ENCODE peak calls at places on chromosomes 11 and 22, in nine cellular contexts. J, O, L, V, P, Q, M, A and Y are unnamed samples.

GRCh38 chr22:47355776-47356432 is 593.5 kb downstream of the TBC1D22A start:
- DNase-seq in J (no peak), O (no peak), L (no peak), V (no peak), P (no peak), Q (no peak), M (no peak), A (no peak), Y (peak; percentile 30)

GRCh38 chr22:27213766-27214581 is 556.6 kb downstream of the MIAT start:
- DNase-seq in J (no peak), O (no peak), L (no peak), V (no peak), P (no peak), Q (no peak), M (peak; percentile 25), A (peak; percentile 92), Y (no peak)

GRCh38 chr11:15192007-15192556 is 77.4 kb downstream of the INSC start:
- DNase-seq in J (no peak), O (no peak), L (no peak), V (no peak), P (no peak), Q (no peak), M (no peak), A (no peak), Y (no peak)

GRCh38 chr11:14927146-14927545 is 35.1 kb upstream of the CYP2R1 start:
- DNase-seq in J (peak; percentile 55), O (no peak), L (no peak), V (no peak), P (no peak), Q (no peak), M (no peak), A (no peak), Y (no peak)

GRCh38 chr22:26586556-26587325 is 3.2 kb downstream of the TPST2 start:
- DNase-seq in J (no peak), O (no peak), L (no peak), V (no peak), P (no peak), Q (no peak), M (no peak), A (no peak), Y (no peak)

GRCh38 chr11:47552086-47552580 is 799 bp downstream of the CELF1 start:
- DNase-seq in J (peak; percentile 51), O (no peak), L (no peak), V (peak; percentile 72), P (no peak), Q (no peak), M (no peak), A (no peak), Y (no peak)

GRCh38 chr11:12361650-12362049 is 15.7 kb upstream of the PARVA start:
- DNase-seq in J (no peak), O (no peak), L (no peak), V (no peak), P (no peak), Q (no peak), M (no peak), A (no peak), Y (no peak)

GRCh38 chr22:24580276-24580675 is 12.6 kb downstream of the LRRC75B start:
- DNase-seq in J (peak; percentile 88), O (no peak), L (no peak), V (no peak), P (no peak), Q (no peak), M (peak; percentile 66), A (no peak), Y (no peak)

GRCh38 chr11:76206327-76207081 is at the start of gene WNT11:
- DNase-seq in J (peak; percentile 20), O (peak; percentile 88), L (no peak), V (peak; percentile 81), P (peak; percentile 48), Q (peak; percentile 76), M (no peak), A (no peak), Y (no peak)

GRCh38 chr11:129766858-129767604 is 48.6 kb upstream of the TMEM45B start:
- DNase-seq in J (peak; percentile 17), O (no peak), L (no peak), V (no peak), P (no peak), Q (peak; percentile 26), M (no peak), A (no peak), Y (no peak)

GRCh38 chr11:121800240-121800639 is 315.8 kb downstream of the BLID start:
- DNase-seq in J (no peak), O (no peak), L (no peak), V (no peak), P (no peak), Q (no peak), M (no peak), A (no peak), Y (no peak)

GRCh38 chr11:67082071-67082791 is 25.6 kb downstream of the RHOD start:
- DNase-seq in J (no peak), O (peak; percentile 75), L (no peak), V (no peak), P (no peak), Q (no peak), M (no peak), A (no peak), Y (no peak)

GRCh38 chr11:18054511-18055103 is 8.5 kb upstream of the TPH1 start:
- DNase-seq in J (no peak), O (no peak), L (no peak), V (no peak), P (no peak), Q (no peak), M (no peak), A (no peak), Y (no peak)

GRCh38 chr11:47099918-47100315 is 76.8 kb downstream of the ARFGAP2 start:
- DNase-seq in J (no peak), O (no peak), L (no peak), V (no peak), P (no peak), Q (no peak), M (no peak), A (no peak), Y (no peak)

GRCh38 chr11:131372243-131372930 is 2.0 kb downstream of the NTM start:
- DNase-seq in J (no peak), O (no peak), L (no peak), V (no peak), P (no peak), Q (no peak), M (no peak), A (no peak), Y (no peak)

DNA sequence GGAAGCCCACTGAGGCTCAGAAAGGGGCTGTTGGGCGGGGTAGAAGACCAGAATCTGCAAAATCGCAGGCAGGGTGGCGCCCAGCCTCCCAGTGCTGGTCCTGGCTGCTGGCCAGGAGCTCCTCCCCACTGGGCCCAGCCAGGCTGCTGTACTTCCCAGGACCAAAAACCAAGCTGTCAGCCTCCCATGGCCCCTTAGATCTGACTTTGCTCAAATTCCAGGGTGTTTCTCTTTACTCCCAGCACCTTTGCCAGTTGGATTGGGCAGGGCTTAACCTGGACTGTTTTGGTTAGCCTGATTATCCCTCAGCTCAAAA is 44.2 kb upstream of the WEE1 start:
- DNase-seq in J (no peak), O (peak; percentile 53), L (no peak), V (no peak), P (no peak), Q (no peak), M (no peak), A (peak; percentile 74), Y (no peak)
- H3K4me3 ChIP-seq in J (no peak overlapping the region), O (no peak overlapping the region), L (no peak overlapping the region), V (no peak overlapping the region), P (no peak overlapping the region), Q (no peak overlapping the region), M (no peak overlapping the region), A (no peak overlapping the region), Y (no peak overlapping the region)

GRCh38 chr11:65556470-65557279 is 1.5 kb downstream of the LTBP3 start:
- DNase-seq in J (peak; percentile 34), O (no peak), L (no peak), V (no peak), P (no peak), Q (no peak), M (no peak), A (no peak), Y (no peak)
- H3K4me3 ChIP-seq in J (peak overlapping the region; percentile 31), O (peak overlapping the region; percentile 41), L (peak overlapping the region; percentile 54), V (peak overlapping the region; percentile 63), P (no peak overlapping the region), Q (no peak overlapping the region), M (peak overlapping the region; percentile 75), A (peak overlapping the region; percentile 75), Y (peak overlapping the region; percentile 33)

DNA sequence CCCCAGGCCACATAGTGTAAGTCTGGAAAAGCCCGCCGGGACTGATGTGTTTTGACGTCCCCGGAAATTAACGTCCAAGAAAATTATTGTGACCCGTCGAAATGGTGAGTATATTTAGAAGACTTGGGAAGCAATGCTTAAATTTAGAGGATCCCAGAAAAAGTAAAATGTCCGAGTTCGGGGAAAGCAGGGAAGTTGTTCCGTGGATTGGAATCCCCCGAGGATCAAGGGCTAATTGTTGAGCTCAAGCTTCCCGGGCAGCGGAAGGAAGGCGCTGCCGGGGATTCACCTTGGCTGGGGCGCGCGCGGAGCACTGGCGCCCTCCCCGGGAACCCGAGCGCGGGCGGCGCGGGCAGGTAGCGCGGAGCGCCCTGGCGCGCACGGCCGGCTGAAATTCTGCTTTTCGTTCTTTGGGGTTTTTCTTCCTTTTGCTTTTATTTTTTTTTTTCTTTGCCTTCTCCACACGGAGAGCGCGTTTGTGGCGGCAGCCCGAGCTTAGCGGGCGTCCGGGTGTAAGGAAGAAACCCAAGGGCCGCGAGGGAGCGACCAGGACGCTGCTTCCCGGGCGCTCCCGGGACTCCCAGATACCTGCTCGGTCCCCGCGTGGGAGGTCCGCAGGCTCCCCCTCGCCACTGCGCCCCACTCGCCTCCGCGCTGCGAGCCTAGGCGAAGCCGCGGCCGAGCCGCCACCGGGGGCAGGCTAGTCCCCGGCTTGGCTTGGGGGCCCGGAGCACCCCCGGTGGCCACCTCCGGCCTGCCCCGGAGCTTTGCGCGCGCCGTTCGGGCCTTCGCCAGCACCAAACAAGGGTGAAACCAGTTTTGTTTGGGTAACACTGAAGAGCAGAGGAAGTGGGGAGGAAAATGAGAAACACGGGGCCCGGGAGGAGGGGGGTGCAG is 4.7 kb upstream of the IGF2 start:
- DNase-seq in J (peak; percentile 40), O (peak; percentile 33), L (no peak), V (no peak), P (no peak), Q (no peak), M (no peak), A (no peak), Y (no peak)
- H3K4me3 ChIP-seq in J (no peak overlapping the region), O (no peak overlapping the region), L (no peak overlapping the region), V (no peak overlapping the region), P (no peak overlapping the region), Q (no peak overlapping the region), M (no peak overlapping the region), A (no peak overlapping the region), Y (no peak overlapping the region)

DNA sequence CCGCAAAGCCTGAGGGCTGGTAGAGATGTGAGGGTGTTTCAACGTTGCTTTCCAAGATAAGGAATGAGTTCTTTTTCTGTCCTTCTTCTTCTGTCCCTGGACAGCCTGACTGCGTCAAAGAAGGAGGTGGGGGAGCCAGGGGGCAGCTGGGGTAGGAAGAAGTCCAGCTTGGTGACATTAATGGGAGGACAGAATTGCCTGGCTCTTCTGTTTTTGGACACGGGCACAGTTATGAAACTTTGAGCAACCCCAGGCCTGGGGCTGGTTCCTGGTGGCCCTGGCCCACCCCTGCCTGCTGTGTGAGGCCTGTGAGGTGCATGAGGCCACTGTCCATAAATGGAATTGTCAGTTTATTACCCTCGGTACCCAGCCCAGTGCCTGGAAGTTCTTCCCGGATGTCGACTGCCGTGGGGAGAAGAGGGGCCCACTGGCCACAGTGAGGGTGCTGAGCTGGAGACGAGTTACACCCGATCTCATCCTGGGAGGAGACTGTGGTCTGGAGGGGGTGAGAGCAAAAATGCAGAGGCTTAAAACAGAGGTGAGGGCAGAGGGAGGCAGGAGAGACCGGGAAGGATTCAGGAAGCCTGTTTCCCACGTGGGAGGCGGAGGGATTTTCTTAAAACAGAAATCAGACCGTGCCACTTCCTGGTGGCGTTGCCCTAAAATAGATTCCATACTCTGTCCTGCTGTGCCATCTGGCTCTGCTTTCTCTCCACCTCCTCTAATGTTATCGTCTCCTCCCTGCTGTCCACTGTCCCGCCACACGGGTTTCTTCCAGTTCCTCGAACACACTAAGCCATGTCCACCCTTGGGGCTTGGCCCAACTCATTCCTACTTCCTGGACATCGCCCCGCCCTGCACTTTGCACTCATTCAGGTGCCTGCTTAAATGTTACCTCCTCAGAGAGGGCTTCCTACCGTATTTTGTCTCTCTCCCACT is 59.7 kb upstream of the RASD2 start:
- DNase-seq in J (no peak), O (peak; percentile 13), L (no peak), V (no peak), P (no peak), Q (no peak), M (no peak), A (no peak), Y (no peak)
- H3K4me3 ChIP-seq in J (no peak overlapping the region), O (no peak overlapping the region), L (no peak overlapping the region), V (no peak overlapping the region), P (no peak overlapping the region), Q (no peak overlapping the region), M (no peak overlapping the region), A (no peak overlapping the region), Y (no peak overlapping the region)